ENCODE peak calls at places on chromosomes 12 and 14, in four cellular contexts. K is iPS-NIHi11, N is RWPE2, L is stromal cell of bone marrow. P is an unnamed sample.

GRCh38 chr12:45988259-45988658 is 2.1 kb downstream of the SCAF11 start:
- DNase-seq in L (no peak), N (no peak), K (no peak), P (no peak)

GRCh38 chr12:116539361-116539771 is 19.8 kb upstream of the MAP1LC3B2 start:
- DNase-seq in N (no peak), K (no peak), L (no peak), P (no peak)

GRCh38 chr12:87660987-87661769 is 368.0 kb downstream of the C12orf50 start:
- DNase-seq in N (no peak), K (no peak), L (no peak), P (no peak)

GRCh38 chr12:117790198-117790597 is 178.6 kb downstream of the KSR2 start:
- DNase-seq in N (no peak), L (no peak), K (no peak), P (no peak)

GRCh38 chr14:68468437-68469207 is 324.2 kb downstream of the ZFP36L1 start:
- DNase-seq in K (no peak), L (no peak), N (no peak), P (no peak)

GRCh38 chr12:19945559-19946485 is 422.5 kb upstream of the PDE3A start:
- DNase-seq in N (no peak), K (no peak), L (peak; percentile 73), P (no peak)

GRCh38 chr12:120115066-120115465 is 1.5 kb downstream of the RAB35 start:
- DNase-seq in L (no peak), N (no peak), K (no peak), P (no peak)

GRCh38 chr14:103099081-103099732 is 4.7 kb downstream of the EXOC3L4 start:
- DNase-seq in L (no peak), K (no peak), N (no peak), P (no peak)

GRCh38 chr14:31954991-31955390 is 122.1 kb upstream of the ARHGAP5 start:
- DNase-seq in L (peak; percentile 29), N (no peak), K (no peak), P (no peak)

GRCh38 chr12:53499261-53500118 is at the start of gene MAP3K12:
- DNase-seq in K (peak; percentile 54), N (no peak), L (peak; percentile 54), P (peak; percentile 63)

GRCh38 chr14:104572668-104573067 is 6.9 kb upstream of the C14orf180 start:
- DNase-seq in K (no peak), N (no peak), L (no peak), P (no peak)

GRCh38 chr12:51328587-51328986 is 4.6 kb upstream of the BIN2 start:
- DNase-seq in K (no peak), L (no peak), N (no peak), P (no peak)

GRCh38 chr14:96126339-96126770 is 78.3 kb upstream of the BDKRB2 start:
- DNase-seq in K (no peak), L (no peak), N (no peak), P (peak; percentile 80)

GRCh38 chr12:46888568-46888967 is 62.8 kb upstream of the SLC38A4 start:
- DNase-seq in K (no peak), N (no peak), L (no peak), P (no peak)

GRCh38 chr12:88185988-88186387 is 43.9 kb downstream of the TMTC3 start:
- DNase-seq in L (peak; percentile 64), N (no peak), K (no peak), P (no peak)

GRCh38 chr12:109727039-109727723 is 13.6 kb downstream of the FAM222A start:
- DNase-seq in K (no peak), N (peak; percentile 36), L (no peak), P (no peak)

GRCh38 chr12:57012600-57013465 is 3.5 kb downstream of the TAC3 start:
- DNase-seq in K (no peak), N (no peak), L (no peak), P (no peak)

P was measured in central memory CD4-positive, alpha-beta T cell.